ENCODE peak calls at places on chromosome 21, in four cellular contexts. L is stimulated activated CD4-positive, alpha-beta T cell treated with anti-CD3 and anti-CD28 coated beads, Interleukin-1b, Interleukin-23, amount 100 ng/mL, for 4 hours; T is ACHN; V is central memory CD8-positive, alpha-beta T cell. R is an unnamed sample.

GRCh38 chr21:41954654-41955499 is 1.1 kb upstream of the C2CD2 start:
- DNase-seq in V (no peak), T (no peak), L (no peak), R (no peak)

GRCh38 chr21:17368748-17369363 is 144.0 kb upstream of the CXADR start:
- DNase-seq in T (no peak), V (no peak), L (no peak), R (no peak)

GRCh38 chr21:25878334-25878733 is 143.6 kb downstream of the GABPA start:
- DNase-seq in T (no peak), V (no peak), L (no peak), R (no peak)

GRCh38 chr21:34227386-34227852 is 136.4 kb upstream of the KCNE2 start:
- DNase-seq in L (no peak), T (no peak), V (no peak), R (no peak)

GRCh38 chr21:46114963-46115362 is 17.1 kb downstream of the COL6A2 start:
- DNase-seq in T (no peak), L (no peak), V (no peak), R (no peak)

GRCh38 chr21:34589511-34590282 is 25.2 kb downstream of the RCAN1 start:
- DNase-seq in T (no peak), V (no peak), L (no peak), R (no peak)

GRCh38 chr21:25813917-25814316 is 79.1 kb downstream of the GABPA start:
- DNase-seq in T (no peak), V (no peak), L (no peak), R (no peak)

GRCh38 chr21:34967509-34968289 is 81.4 kb downstream of the RUNX1 start:
- DNase-seq in L (no peak), V (no peak), T (no peak), R (no peak)

GRCh38 chr21:32475162-32475812 is 62.8 kb downstream of the EVA1C start:
- DNase-seq in L (no peak), T (no peak), V (no peak), R (no peak)

GRCh38 chr21:32828908-32829307 is 57.4 kb upstream of the PAXBP1 start:
- DNase-seq in T (no peak), V (no peak), L (no peak), R (no peak)

GRCh38 chr21:36913247-36914169 is 53.0 kb downstream of the HLCS start:
- DNase-seq in T (no peak), V (no peak), L (no peak), R (no peak)

GRCh38 chr21:44433791-44434567 is 21.3 kb upstream of the LRRC3 start:
- DNase-seq in T (no peak), L (no peak), V (no peak), R (no peak)

GRCh38 chr21:33058468-33059318 is 11.2 kb upstream of the OLIG1 start:
- DNase-seq in V (no peak), L (no peak), T (no peak), R (no peak)

GRCh38 chr21:31473685-31474345 is 129.8 kb upstream of the TIAM1 start:
- DNase-seq in V (no peak), T (no peak), L (no peak), R (no peak)

GRCh38 chr21:33265664-33266049 is 510 bp upstream of the IL10RB start:
- DNase-seq in V (no peak), L (no peak), T (no peak), R (no peak)

R was measured in Jurkat, Clone E6-1.